ENCODE peak calls at places on chromosome 2, in five cellular contexts. One of them, this sample, is unnamed.

GRCh38 chr2:22281033-22281432 is 1103.9 kb upstream of the KLHL29 start:
- DNase-seq in HFFc6: no peak
- DNase-seq in stomach: no peak
- DNase-seq in mesothelial cell of epicardium: peak
- DNase-seq in cardiac muscle cell: peak
- DNase-seq in this sample: no peak

GRCh38 chr2:70517804-70518203 is 35.8 kb downstream of the TGFA start:
- DNase-seq in HFFc6: no peak
- DNase-seq in mesothelial cell of epicardium: no peak
- DNase-seq in stomach: no peak
- DNase-seq in cardiac muscle cell: no peak
- DNase-seq in this sample: no peak

GRCh38 chr2:12970861-12971260 is 254.1 kb downstream of the TRIB2 start:
- DNase-seq in HFFc6: peak
- DNase-seq in mesothelial cell of epicardium: no peak
- DNase-seq in stomach: no peak
- DNase-seq in cardiac muscle cell: no peak
- DNase-seq in this sample: no peak

GRCh38 chr2:37506407-37507068 is 162.1 kb downstream of the QPCT start:
- DNase-seq in HFFc6: peak
- DNase-seq in cardiac muscle cell: peak
- DNase-seq in mesothelial cell of epicardium: no peak
- DNase-seq in stomach: no peak
- DNase-seq in this sample: no peak

GRCh38 chr2:121748202-121748601 is 7.2 kb upstream of the TSN start:
- DNase-seq in cardiac muscle cell: peak
- DNase-seq in stomach: no peak
- DNase-seq in HFFc6: peak
- DNase-seq in mesothelial cell of epicardium: no peak
- DNase-seq in this sample: no peak

GRCh38 chr2:146312899-146313298 is 1531.9 kb upstream of the ACVR2A start:
- DNase-seq in stomach: no peak
- DNase-seq in cardiac muscle cell: peak
- DNase-seq in mesothelial cell of epicardium: no peak
- DNase-seq in HFFc6: peak
- DNase-seq in this sample: no peak

GRCh38 chr2:101386599-101387150 is 628 bp downstream of the CREG2 start:
- DNase-seq in stomach: no peak
- DNase-seq in cardiac muscle cell: no peak
- DNase-seq in mesothelial cell of epicardium: no peak
- DNase-seq in HFFc6: no peak
- DNase-seq in this sample: no peak

GRCh38 chr2:80231421-80231820 is 73.1 kb downstream of the LRRTM1 start:
- DNase-seq in mesothelial cell of epicardium: no peak
- DNase-seq in cardiac muscle cell: no peak
- DNase-seq in stomach: no peak
- DNase-seq in HFFc6: no peak
- DNase-seq in this sample: no peak

GRCh38 chr2:222969491-222969890 is 82.5 kb upstream of the KCNE4 start:
- DNase-seq in mesothelial cell of epicardium: no peak
- DNase-seq in HFFc6: peak
- DNase-seq in stomach: no peak
- DNase-seq in cardiac muscle cell: no peak
- DNase-seq in this sample: no peak

GRCh38 chr2:241000831-241001321 is 2.5 kb downstream of the SNED1 start:
- DNase-seq in stomach: peak
- DNase-seq in cardiac muscle cell: no peak
- DNase-seq in mesothelial cell of epicardium: no peak
- DNase-seq in HFFc6: no peak
- DNase-seq in this sample: peak

GRCh38 chr2:219451626-219452360 is 17.1 kb downstream of the SPEG start:
- DNase-seq in mesothelial cell of epicardium: no peak
- DNase-seq in cardiac muscle cell: no peak
- DNase-seq in stomach: no peak
- DNase-seq in HFFc6: no peak
- DNase-seq in this sample: no peak

GRCh38 chr2:112481528-112482228 is at the start of gene TTL:
- DNase-seq in cardiac muscle cell: peak
- DNase-seq in stomach: peak
- DNase-seq in mesothelial cell of epicardium: peak
- DNase-seq in HFFc6: peak
- DNase-seq in this sample: peak

GRCh38 chr2:20579866-20580265 is 71.0 kb downstream of the HS1BP3 start:
- DNase-seq in mesothelial cell of epicardium: no peak
- DNase-seq in HFFc6: no peak
- DNase-seq in stomach: peak
- DNase-seq in cardiac muscle cell: no peak
- DNase-seq in this sample: no peak

GRCh38 chr2:66084948-66085590 is 349.9 kb upstream of the MEIS1 start:
- DNase-seq in mesothelial cell of epicardium: no peak
- DNase-seq in HFFc6: no peak
- DNase-seq in cardiac muscle cell: no peak
- DNase-seq in stomach: no peak
- DNase-seq in this sample: no peak

GRCh38 chr2:135997380-135997779 is 12.0 kb upstream of the DARS1 start:
- DNase-seq in cardiac muscle cell: peak
- DNase-seq in stomach: no peak
- DNase-seq in mesothelial cell of epicardium: no peak
- DNase-seq in HFFc6: no peak
- DNase-seq in this sample: no peak

GRCh38 chr2:191202209-191202721 is 42.9 kb upstream of the MYO1B start:
- DNase-seq in mesothelial cell of epicardium: no peak
- DNase-seq in stomach: no peak
- DNase-seq in HFFc6: peak
- DNase-seq in cardiac muscle cell: no peak
- DNase-seq in this sample: no peak

GRCh38 chr2:84963692-84964405 is 7.1 kb upstream of the KCMF1 start:
- DNase-seq in mesothelial cell of epicardium: no peak
- DNase-seq in stomach: no peak
- DNase-seq in cardiac muscle cell: no peak
- DNase-seq in HFFc6: peak
- DNase-seq in this sample: no peak

GRCh38 chr2:147096671-147097070 is 748.2 kb upstream of the ACVR2A start:
- DNase-seq in mesothelial cell of epicardium: no peak
- DNase-seq in cardiac muscle cell: no peak
- DNase-seq in HFFc6: no peak
- DNase-seq in stomach: no peak
- DNase-seq in this sample: no peak

GRCh38 chr2:47653909-47654789 is 128.8 kb upstream of the MSH6 start:
- DNase-seq in cardiac muscle cell: peak
- DNase-seq in HFFc6: no peak
- DNase-seq in mesothelial cell of epicardium: no peak
- DNase-seq in stomach: no peak
- DNase-seq in this sample: no peak

GRCh38 chr2:188734688-188735087 is 239.5 kb upstream of the COL3A1 start:
- DNase-seq in HFFc6: no peak
- DNase-seq in mesothelial cell of epicardium: no peak
- DNase-seq in cardiac muscle cell: no peak
- DNase-seq in stomach: no peak
- DNase-seq in this sample: no peak

GRCh38 chr2:174759381-174760064 is 4.7 kb downstream of the CHRNA1 start:
- DNase-seq in HFFc6: no peak
- DNase-seq in mesothelial cell of epicardium: no peak
- DNase-seq in cardiac muscle cell: no peak
- DNase-seq in stomach: no peak
- DNase-seq in this sample: no peak

GRCh38 chr2:127508025-127508620 is 18.2 kb downstream of the IWS1 start:
- DNase-seq in mesothelial cell of epicardium: no peak
- DNase-seq in HFFc6: no peak
- DNase-seq in cardiac muscle cell: no peak
- DNase-seq in stomach: no peak
- DNase-seq in this sample: no peak

GRCh38 chr2:64145119-64145518 is 899 bp upstream of the PELI1 start:
- DNase-seq in cardiac muscle cell: no peak
- DNase-seq in mesothelial cell of epicardium: no peak
- DNase-seq in HFFc6: no peak
- DNase-seq in stomach: no peak
- DNase-seq in this sample: no peak

GRCh38 chr2:217225596-217225995 is 365.7 kb upstream of the TNP1 start:
- DNase-seq in HFFc6: no peak
- DNase-seq in cardiac muscle cell: no peak
- DNase-seq in stomach: no peak
- DNase-seq in mesothelial cell of epicardium: no peak
- DNase-seq in this sample: no peak

GRCh38 chr2:136327162-136327852 is 209.4 kb upstream of the CXCR4 start:
- DNase-seq in stomach: peak
- DNase-seq in mesothelial cell of epicardium: no peak
- DNase-seq in HFFc6: no peak
- DNase-seq in cardiac muscle cell: no peak
- DNase-seq in this sample: no peak

GRCh38 chr2:236974206-236974605 is 111.5 kb upstream of the COPS8 start:
- DNase-seq in mesothelial cell of epicardium: no peak
- DNase-seq in stomach: no peak
- DNase-seq in HFFc6: no peak
- DNase-seq in cardiac muscle cell: no peak
- DNase-seq in this sample: no peak

GRCh38 chr2:181411105-181411849 is 45.9 kb upstream of the ITGA4 start:
- DNase-seq in stomach: no peak
- DNase-seq in HFFc6: no peak
- DNase-seq in cardiac muscle cell: peak
- DNase-seq in mesothelial cell of epicardium: no peak
- DNase-seq in this sample: no peak

GRCh38 chr2:232523682-232524597 is 2.0 kb upstream of the CHRND start:
- DNase-seq in stomach: peak
- DNase-seq in mesothelial cell of epicardium: no peak
- DNase-seq in cardiac muscle cell: peak
- DNase-seq in HFFc6: no peak
- DNase-seq in this sample: no peak

GRCh38 chr2:196702641-196703040 is 63.1 kb downstream of the CCDC150 start:
- DNase-seq in stomach: no peak
- DNase-seq in cardiac muscle cell: no peak
- DNase-seq in HFFc6: peak
- DNase-seq in mesothelial cell of epicardium: no peak
- DNase-seq in this sample: no peak

GRCh38 chr2:149877064-149877463 is 289.5 kb upstream of the MMADHC start:
- DNase-seq in stomach: no peak
- DNase-seq in mesothelial cell of epicardium: no peak
- DNase-seq in cardiac muscle cell: no peak
- DNase-seq in HFFc6: no peak
- DNase-seq in this sample: no peak

GRCh38 chr2:105125428-105125827 is 87.6 kb downstream of the MRPS9 start:
- DNase-seq in stomach: no peak
- DNase-seq in mesothelial cell of epicardium: no peak
- DNase-seq in HFFc6: no peak
- DNase-seq in cardiac muscle cell: no peak
- DNase-seq in this sample: no peak

DNA sequence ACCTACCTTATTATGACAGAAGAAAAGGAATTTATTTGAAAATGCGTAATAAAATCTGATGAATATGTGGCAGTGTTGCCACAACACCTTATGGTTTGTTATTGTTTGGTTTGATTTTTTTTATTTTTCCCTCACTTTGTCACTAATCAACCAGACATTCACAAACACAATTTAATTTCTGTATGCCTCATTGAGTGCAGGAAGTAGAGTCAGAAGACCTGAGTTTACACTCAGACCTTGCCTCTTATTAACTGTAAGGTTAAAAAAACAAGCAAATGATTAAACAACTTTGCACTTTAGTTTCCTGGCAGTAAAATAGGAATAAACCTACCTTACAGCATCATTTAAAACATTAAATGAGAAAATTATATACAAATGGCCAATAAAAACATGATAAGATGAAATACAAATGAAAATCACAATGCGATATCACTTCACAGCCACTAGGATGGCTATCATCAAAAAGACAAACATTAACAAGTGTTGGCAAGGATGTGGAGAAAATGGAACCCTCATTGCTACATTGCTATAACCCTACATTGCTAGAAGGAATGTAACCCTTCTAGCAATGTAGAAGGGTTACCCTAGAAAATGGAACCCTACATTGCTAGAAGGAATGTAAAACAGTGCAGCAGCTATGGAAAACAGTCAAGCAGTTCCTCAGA is 3.3 kb downstream of the SESTD1 start:
- DNase-seq in cardiac muscle cell: no peak
- DNase-seq in mesothelial cell of epicardium: no peak
- DNase-seq in HFFc6: no peak
- DNase-seq in stomach: no peak
- DNase-seq in this sample: no peak
- TF ChIP-seq CTCF in cardiac muscle cell: no peak
- TF ChIP-seq CTCF in mesothelial cell of epicardium: peak
- TF ChIP-seq CTCF in HFFc6: peak
- TF ChIP-seq CTCF in stomach: no peak
- TF ChIP-seq CTCF in this sample: no peak

DNA sequence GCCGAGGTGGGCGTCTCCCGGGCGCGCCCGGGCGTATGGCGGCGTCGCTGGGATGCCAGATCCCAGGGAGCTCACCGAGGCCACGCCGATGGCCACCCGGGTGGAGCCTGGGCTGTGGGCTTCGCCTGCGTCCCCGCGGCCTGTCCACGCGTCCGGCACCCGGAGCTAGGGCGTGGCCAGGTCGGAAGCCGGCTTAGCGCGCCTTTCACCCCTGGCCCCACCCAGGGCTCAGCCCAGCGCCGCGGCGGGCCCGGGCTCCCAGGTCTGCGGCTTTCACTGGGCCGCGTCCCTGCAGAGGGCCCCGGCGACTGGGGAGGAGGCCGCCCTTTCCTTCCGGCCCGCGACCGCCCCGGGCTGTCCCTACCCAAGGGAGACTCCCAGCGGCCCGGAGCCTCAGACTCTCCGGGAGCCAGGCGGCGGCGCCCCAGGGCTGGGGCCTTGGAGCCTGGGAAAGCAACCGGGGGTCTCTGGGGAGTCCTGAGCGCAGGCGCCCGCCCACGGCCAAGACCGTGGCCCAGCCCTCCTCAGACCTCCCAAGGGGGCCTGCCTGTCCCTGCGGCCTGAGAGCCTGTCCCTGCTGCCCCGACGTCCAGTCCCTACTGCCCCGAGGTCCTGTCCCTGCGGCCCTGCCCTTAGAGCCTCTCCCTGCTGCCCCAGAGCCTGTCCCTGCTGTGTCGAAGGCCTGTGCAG is 36.3 kb upstream of the ITM2C start:
- DNase-seq in HFFc6: no peak
- DNase-seq in stomach: peak
- DNase-seq in cardiac muscle cell: no peak
- DNase-seq in mesothelial cell of epicardium: no peak
- DNase-seq in this sample: no peak
- TF ChIP-seq CTCF in HFFc6: no peak
- TF ChIP-seq CTCF in stomach: no peak
- TF ChIP-seq CTCF in cardiac muscle cell: no peak
- TF ChIP-seq CTCF in mesothelial cell of epicardium: no peak
- TF ChIP-seq CTCF in this sample: no peak

DNA sequence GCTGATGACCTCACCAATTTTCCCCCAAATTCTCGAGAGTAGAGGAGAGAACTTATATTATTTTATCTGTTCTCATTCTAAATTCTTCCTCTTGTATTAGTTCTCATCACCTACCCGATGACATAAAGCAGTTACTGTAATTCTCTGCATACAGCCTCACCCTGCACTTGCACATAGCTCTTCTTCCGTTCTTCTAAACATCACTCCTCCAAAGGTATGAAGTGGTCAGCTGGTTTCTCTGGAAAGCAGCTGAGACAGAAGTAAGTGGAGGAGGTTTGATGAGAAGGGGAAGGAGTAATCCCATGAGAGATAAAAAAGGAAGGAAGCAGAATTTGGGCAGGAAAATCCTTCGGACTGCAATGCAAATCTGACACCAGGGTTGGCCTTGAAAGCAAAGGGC is 39.0 kb downstream of the FBXO48 start:
- DNase-seq in HFFc6: no peak
- DNase-seq in cardiac muscle cell: no peak
- DNase-seq in stomach: no peak
- DNase-seq in mesothelial cell of epicardium: no peak
- DNase-seq in this sample: no peak
- TF ChIP-seq CTCF in HFFc6: no peak
- TF ChIP-seq CTCF in cardiac muscle cell: no peak
- TF ChIP-seq CTCF in stomach: no peak
- TF ChIP-seq CTCF in mesothelial cell of epicardium: no peak
- TF ChIP-seq CTCF in this sample: no peak

GRCh38 chr2:207724113-207724512 is 12.7 kb downstream of the CCNYL1 start:
- DNase-seq in stomach: no peak
- DNase-seq in HFFc6: no peak
- DNase-seq in mesothelial cell of epicardium: no peak
- DNase-seq in cardiac muscle cell: no peak
- DNase-seq in this sample: no peak
- TF ChIP-seq CTCF in stomach: no peak
- TF ChIP-seq CTCF in HFFc6: no peak
- TF ChIP-seq CTCF in mesothelial cell of epicardium: no peak
- TF ChIP-seq CTCF in cardiac muscle cell: no peak
- TF ChIP-seq CTCF in this sample: no peak